ENCODE peak calls at places on chromosome X, in five cellular contexts. Q is OCI-LY7, N is Calu3, O is amygdala, A is AG09309. B is an unnamed sample.

GRCh38 chrX:68183612-68184214 is 249.6 kb downstream of the OPHN1 start:
- DNase-seq in Q (no peak), N (peak), O (no peak), A (no peak), B (peak)

GRCh38 chrX:83845397-83845796 is 15.5 kb upstream of the CYLC1 start:
- DNase-seq in Q (peak), N (peak), O (no peak), A (no peak), B (peak)

GRCh38 chrX:10755477-10756334 is 135.3 kb upstream of the MID1 start:
- DNase-seq in Q (no peak), N (peak), O (no peak), A (no peak), B (peak)

GRCh38 chrX:29580560-29580959 is 634.8 kb upstream of the MAGEB2 start:
- DNase-seq in Q (no peak), N (no peak), O (no peak), A (no peak), B (no peak)

GRCh38 chrX:10414106-10414824 is 206.1 kb downstream of the MID1 start:
- DNase-seq in Q (no peak), N (no peak), O (no peak), A (no peak), B (no peak)

GRCh38 chrX:52341493-52341892 is 27.3 kb upstream of the XAGE2 start:
- DNase-seq in Q (no peak), N (no peak), O (no peak), A (no peak), B (no peak)

GRCh38 chrX:49710744-49711319 is 15.0 kb upstream of the PAGE1 start:
- DNase-seq in Q (no peak), N (no peak), O (no peak), A (no peak), B (no peak)

GRCh38 chrX:413322-414201 is 26.9 kb upstream of the PPP2R3B start:
- DNase-seq in Q (no peak), N (no peak), O (no peak), A (no peak), B (peak)

GRCh38 chrX:155995476-155995875 is 2.0 kb upstream of the IL9R start:
- DNase-seq in Q (no peak), N (no peak), O (no peak), A (no peak), B (no peak)

GRCh38 chrX:54920610-54921426 is at the start of gene TRO:
- DNase-seq in Q (no peak), N (no peak), O (no peak), A (no peak), B (no peak)

GRCh38 chrX:24117288-24117687 is 32.2 kb upstream of the ZFX start:
- DNase-seq in Q (no peak), N (no peak), O (peak), A (peak), B (peak)